ENCODE peak calls at places on chromosomes 6 and 20, in six cellular contexts. One of them, this sample, is unnamed.

GRCh38 chr20:63214514-63214913 is 1.4 kb downstream of the YTHDF1 start:
- DNase-seq in right cardiac atrium: peak; percentile 5
- DNase-seq in stimulated activated CD4-positive, alpha-beta T cell treated with anti-CD3 and anti-CD28 coated beads, Interleukin-2, amount 100 ng/mL, for 48 hours: no peak
- DNase-seq in iPS DF 19.7: no peak
- DNase-seq in activated naive CD8-positive, alpha-beta T cell treated with anti-CD3 and anti-CD28 coated beads, Interleukin-2, amount 50 U/mL, for 24 hours: no peak
- DNase-seq in NCI-H345: no peak
- DNase-seq in this sample: no peak

GRCh38 chr6:88670369-88670768 is 293.0 kb downstream of the RNGTT start:
- DNase-seq in right cardiac atrium: no peak
- DNase-seq in stimulated activated CD4-positive, alpha-beta T cell treated with anti-CD3 and anti-CD28 coated beads, Interleukin-2, amount 100 ng/mL, for 48 hours: no peak
- DNase-seq in iPS DF 19.7: no peak
- DNase-seq in activated naive CD8-positive, alpha-beta T cell treated with anti-CD3 and anti-CD28 coated beads, Interleukin-2, amount 50 U/mL, for 24 hours: no peak
- DNase-seq in NCI-H345: no peak
- DNase-seq in this sample: no peak

GRCh38 chr20:7015257-7015656 is 247.8 kb downstream of the BMP2 start:
- DNase-seq in right cardiac atrium: no peak
- DNase-seq in stimulated activated CD4-positive, alpha-beta T cell treated with anti-CD3 and anti-CD28 coated beads, Interleukin-2, amount 100 ng/mL, for 48 hours: no peak
- DNase-seq in iPS DF 19.7: no peak
- DNase-seq in activated naive CD8-positive, alpha-beta T cell treated with anti-CD3 and anti-CD28 coated beads, Interleukin-2, amount 50 U/mL, for 24 hours: no peak
- DNase-seq in NCI-H345: peak; percentile 63
- DNase-seq in this sample: peak; percentile 44

GRCh38 chr6:16129623-16130243 is 847 bp downstream of the MYLIP start:
- DNase-seq in right cardiac atrium: peak; percentile 67
- DNase-seq in stimulated activated CD4-positive, alpha-beta T cell treated with anti-CD3 and anti-CD28 coated beads, Interleukin-2, amount 100 ng/mL, for 48 hours: no peak
- DNase-seq in iPS DF 19.7: no peak
- DNase-seq in activated naive CD8-positive, alpha-beta T cell treated with anti-CD3 and anti-CD28 coated beads, Interleukin-2, amount 50 U/mL, for 24 hours: peak; percentile 38
- DNase-seq in NCI-H345: peak; percentile 13
- DNase-seq in this sample: no peak

GRCh38 chr6:37131960-37132253 is 38.0 kb upstream of the PIM1 start:
- DNase-seq in right cardiac atrium: no peak
- DNase-seq in stimulated activated CD4-positive, alpha-beta T cell treated with anti-CD3 and anti-CD28 coated beads, Interleukin-2, amount 100 ng/mL, for 48 hours: no peak
- DNase-seq in iPS DF 19.7: no peak
- DNase-seq in activated naive CD8-positive, alpha-beta T cell treated with anti-CD3 and anti-CD28 coated beads, Interleukin-2, amount 50 U/mL, for 24 hours: no peak
- DNase-seq in NCI-H345: no peak
- DNase-seq in this sample: no peak

GRCh38 chr20:6492396-6493055 is 275.0 kb upstream of the BMP2 start:
- DNase-seq in right cardiac atrium: no peak
- DNase-seq in stimulated activated CD4-positive, alpha-beta T cell treated with anti-CD3 and anti-CD28 coated beads, Interleukin-2, amount 100 ng/mL, for 48 hours: no peak
- DNase-seq in iPS DF 19.7: no peak
- DNase-seq in activated naive CD8-positive, alpha-beta T cell treated with anti-CD3 and anti-CD28 coated beads, Interleukin-2, amount 50 U/mL, for 24 hours: no peak
- DNase-seq in NCI-H345: no peak
- DNase-seq in this sample: no peak

GRCh38 chr6:2072450-2072849 is 173.0 kb downstream of the GMDS start:
- DNase-seq in right cardiac atrium: no peak
- DNase-seq in stimulated activated CD4-positive, alpha-beta T cell treated with anti-CD3 and anti-CD28 coated beads, Interleukin-2, amount 100 ng/mL, for 48 hours: no peak
- DNase-seq in iPS DF 19.7: no peak
- DNase-seq in activated naive CD8-positive, alpha-beta T cell treated with anti-CD3 and anti-CD28 coated beads, Interleukin-2, amount 50 U/mL, for 24 hours: no peak
- DNase-seq in NCI-H345: no peak
- DNase-seq in this sample: no peak

GRCh38 chr6:147559016-147559415 is 50.5 kb downstream of the SAMD5 start:
- DNase-seq in right cardiac atrium: no peak
- DNase-seq in stimulated activated CD4-positive, alpha-beta T cell treated with anti-CD3 and anti-CD28 coated beads, Interleukin-2, amount 100 ng/mL, for 48 hours: no peak
- DNase-seq in iPS DF 19.7: no peak
- DNase-seq in activated naive CD8-positive, alpha-beta T cell treated with anti-CD3 and anti-CD28 coated beads, Interleukin-2, amount 50 U/mL, for 24 hours: no peak
- DNase-seq in NCI-H345: no peak
- DNase-seq in this sample: no peak

GRCh38 chr6:28751963-28752350 is 171.8 kb downstream of the TRIM27 start:
- DNase-seq in right cardiac atrium: no peak
- DNase-seq in stimulated activated CD4-positive, alpha-beta T cell treated with anti-CD3 and anti-CD28 coated beads, Interleukin-2, amount 100 ng/mL, for 48 hours: no peak
- DNase-seq in iPS DF 19.7: no peak
- DNase-seq in activated naive CD8-positive, alpha-beta T cell treated with anti-CD3 and anti-CD28 coated beads, Interleukin-2, amount 50 U/mL, for 24 hours: no peak
- DNase-seq in NCI-H345: no peak
- DNase-seq in this sample: no peak

GRCh38 chr20:57473246-57474042 is 51.5 kb downstream of the CTCFL start:
- DNase-seq in right cardiac atrium: peak; percentile 56
- DNase-seq in stimulated activated CD4-positive, alpha-beta T cell treated with anti-CD3 and anti-CD28 coated beads, Interleukin-2, amount 100 ng/mL, for 48 hours: no peak
- DNase-seq in iPS DF 19.7: no peak
- DNase-seq in activated naive CD8-positive, alpha-beta T cell treated with anti-CD3 and anti-CD28 coated beads, Interleukin-2, amount 50 U/mL, for 24 hours: peak; percentile 28
- DNase-seq in NCI-H345: peak; percentile 41
- DNase-seq in this sample: no peak

GRCh38 chr6:72740135-72740534 is 118.3 kb downstream of the KCNQ5 start:
- DNase-seq in right cardiac atrium: no peak
- DNase-seq in stimulated activated CD4-positive, alpha-beta T cell treated with anti-CD3 and anti-CD28 coated beads, Interleukin-2, amount 100 ng/mL, for 48 hours: no peak
- DNase-seq in iPS DF 19.7: no peak
- DNase-seq in activated naive CD8-positive, alpha-beta T cell treated with anti-CD3 and anti-CD28 coated beads, Interleukin-2, amount 50 U/mL, for 24 hours: peak; percentile 7
- DNase-seq in NCI-H345: no peak
- DNase-seq in this sample: no peak

GRCh38 chr6:104711371-104711770 is 148.3 kb downstream of the HACE1 start:
- DNase-seq in right cardiac atrium: no peak
- DNase-seq in stimulated activated CD4-positive, alpha-beta T cell treated with anti-CD3 and anti-CD28 coated beads, Interleukin-2, amount 100 ng/mL, for 48 hours: no peak
- DNase-seq in iPS DF 19.7: no peak
- DNase-seq in activated naive CD8-positive, alpha-beta T cell treated with anti-CD3 and anti-CD28 coated beads, Interleukin-2, amount 50 U/mL, for 24 hours: no peak
- DNase-seq in NCI-H345: peak; percentile 84
- DNase-seq in this sample: peak; percentile 67

This sample was measured in NCI-H1092.